ENCODE peak calls at places on chromosomes 13 and 19, in five cellular contexts. M, Y, E, Q and R are unnamed samples.

GRCh38 chr19:6819323-6819722 is 46.8 kb downstream of the VAV1 start:
- DNase-seq in M (no peak), Y (no peak), E (no peak), Q (no peak), R (no peak)

GRCh38 chr13:49112782-49113525 is 107.2 kb upstream of the MLNR start:
- DNase-seq in M (peak), Y (peak), E (no peak), Q (no peak), R (peak)

GRCh38 chr19:47573076-47574026 is at the start of gene ZNF541:
- DNase-seq in M (no peak), Y (no peak), E (no peak), Q (peak), R (no peak)

GRCh38 chr19:9848060-9848459 is 12.9 kb downstream of the PIN1 start:
- DNase-seq in M (no peak), Y (no peak), E (peak), Q (no peak), R (peak)

GRCh38 chr19:11378319-11379189 is 4.1 kb downstream of the SWSAP1 start:
- DNase-seq in M (peak), Y (peak), E (peak), Q (peak), R (peak)

GRCh38 chr19:2289714-2290435 is 7.9 kb upstream of the PEAK3 start:
- DNase-seq in M (no peak), Y (no peak), E (no peak), Q (peak), R (no peak)

GRCh38 chr13:97913206-97913605 is 40.3 kb upstream of the IPO5 start:
- DNase-seq in M (no peak), Y (no peak), E (no peak), Q (no peak), R (no peak)

GRCh38 chr19:3253270-3253669 is 28.8 kb downstream of the CELF5 start:
- DNase-seq in M (no peak), Y (no peak), E (no peak), Q (no peak), R (no peak)

GRCh38 chr13:109241160-109241559 is 545.2 kb downstream of the IRS2 start:
- DNase-seq in M (no peak), Y (no peak), E (no peak), Q (no peak), R (no peak)

GRCh38 chr13:44305845-44306244 is 67.8 kb upstream of the SERP2 start:
- DNase-seq in M (peak), Y (peak), E (no peak), Q (no peak), R (no peak)

GRCh38 chr19:531009-531752 is 379 bp upstream of the CDC34 start:
- DNase-seq in M (peak), Y (peak), E (peak), Q (peak), R (peak)

GRCh38 chr13:48318714-48319457 is 15.3 kb downstream of the RB1 start:
- DNase-seq in M (no peak), Y (no peak), E (no peak), Q (peak), R (no peak)

GRCh38 chr19:5225486-5226345 is 114.9 kb downstream of the PTPRS start:
- DNase-seq in M (peak), Y (no peak), E (peak), Q (peak), R (peak)

GRCh38 chr13:48500652-48501197 is 32.2 kb downstream of the RCBTB2 start:
- DNase-seq in M (no peak), Y (peak), E (no peak), Q (peak), R (no peak)

GRCh38 chr19:56884481-56884880 is 44.0 kb upstream of the PEG3 start:
- DNase-seq in M (no peak), Y (no peak), E (no peak), Q (peak), R (no peak)

GRCh38 chr13:98478134-98479129 is 98.5 kb downstream of the STK24 start:
- DNase-seq in M (peak), Y (peak), E (no peak), Q (no peak), R (peak)

GRCh38 chr19:16496613-16496983 is 404 bp downstream of the C19orf44 start:
- DNase-seq in M (no peak), Y (no peak), E (peak), Q (peak), R (no peak)

GRCh38 chr13:23450340-23451046 is 17.0 kb upstream of the SACS start:
- DNase-seq in M (no peak), Y (no peak), E (no peak), Q (no peak), R (no peak)

GRCh38 chr19:38049105-38049649 is 142.2 kb downstream of the SIPA1L3 start:
- DNase-seq in M (no peak), Y (peak), E (no peak), Q (no peak), R (no peak)

DNA sequence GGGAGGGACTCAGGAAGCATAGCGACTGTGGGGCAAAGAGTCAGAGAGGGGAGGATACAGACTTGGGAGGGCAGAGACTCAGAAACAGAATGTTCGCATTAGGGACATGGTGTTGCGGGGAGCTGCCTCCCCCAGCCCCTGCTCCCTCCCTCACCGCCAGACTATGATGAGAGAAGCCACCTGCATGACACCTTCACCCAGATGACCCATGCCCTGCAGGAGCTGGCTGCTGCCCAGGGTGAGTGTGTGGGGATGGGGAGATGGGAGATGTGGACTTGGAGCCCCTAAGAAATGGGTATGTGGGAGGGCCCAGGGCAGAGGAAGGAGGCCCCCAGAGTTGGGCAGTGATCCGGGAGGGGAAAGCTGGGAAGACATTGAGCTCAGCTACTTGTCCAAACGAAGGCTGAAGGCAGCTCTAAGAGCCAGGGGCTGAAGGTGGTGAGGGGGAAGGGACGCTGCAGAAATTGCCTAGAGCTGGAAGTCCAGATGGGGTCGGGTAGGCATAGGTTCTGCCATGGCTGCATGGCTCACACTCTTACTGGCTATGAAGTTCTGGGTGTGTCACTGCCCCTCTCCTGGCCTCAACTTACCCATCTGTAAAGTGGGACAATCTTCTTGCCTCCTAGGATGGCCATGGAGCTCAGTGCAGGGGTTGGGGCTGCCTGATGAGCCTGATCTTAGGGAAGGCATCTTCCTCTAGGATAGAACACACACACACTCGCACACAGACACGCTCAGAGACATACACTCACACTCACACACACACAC is 1.4 kb downstream of the SPACA6 start:
- DNase-seq in M (no peak), Y (no peak), E (no peak), Q (no peak), R (no peak)
- H2BK12ac ChIP-seq in M (no peak), Y (no peak), E (no peak), Q (no peak), R (no peak)

DNA sequence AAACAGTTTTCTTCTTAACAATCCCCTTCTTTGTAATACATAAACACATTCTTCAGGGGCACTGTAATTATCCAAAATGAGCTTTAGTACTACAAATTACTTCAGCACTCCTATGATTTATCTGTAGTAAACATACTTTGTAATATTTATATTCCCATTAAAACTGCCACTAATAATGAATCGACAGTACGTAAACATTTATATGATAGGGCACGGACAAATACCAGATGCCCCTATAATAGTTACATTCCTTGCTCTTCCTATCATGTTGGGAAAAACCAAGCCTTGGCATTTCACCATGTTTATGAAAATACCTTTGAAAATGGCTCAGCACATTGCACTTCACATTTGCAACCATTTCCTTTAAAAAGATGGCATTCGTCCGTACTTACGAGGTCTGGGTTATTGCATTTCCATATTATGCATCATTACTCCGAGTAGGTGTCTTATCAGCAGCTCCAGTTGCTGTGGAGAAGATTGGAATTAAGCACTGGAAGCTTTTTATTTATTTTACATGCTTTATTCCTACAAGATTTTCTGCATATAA is 1043.4 kb downstream of the DIAPH3 start:
- DNase-seq in M (no peak), Y (peak), E (no peak), Q (no peak), R (no peak)
- H3K18ac ChIP-seq in M (no peak), Y (no peak), E (no peak), Q (no peak), R (no peak)

GRCh38 chr13:84263354-84264069 is 381.2 kb upstream of the SLITRK1 start:
- DNase-seq in M (no peak), Y (no peak), E (no peak), Q (no peak), R (no peak)
- H2BK12ac ChIP-seq in M (no peak), Y (no peak), E (no peak), Q (no peak), R (no peak)

DNA sequence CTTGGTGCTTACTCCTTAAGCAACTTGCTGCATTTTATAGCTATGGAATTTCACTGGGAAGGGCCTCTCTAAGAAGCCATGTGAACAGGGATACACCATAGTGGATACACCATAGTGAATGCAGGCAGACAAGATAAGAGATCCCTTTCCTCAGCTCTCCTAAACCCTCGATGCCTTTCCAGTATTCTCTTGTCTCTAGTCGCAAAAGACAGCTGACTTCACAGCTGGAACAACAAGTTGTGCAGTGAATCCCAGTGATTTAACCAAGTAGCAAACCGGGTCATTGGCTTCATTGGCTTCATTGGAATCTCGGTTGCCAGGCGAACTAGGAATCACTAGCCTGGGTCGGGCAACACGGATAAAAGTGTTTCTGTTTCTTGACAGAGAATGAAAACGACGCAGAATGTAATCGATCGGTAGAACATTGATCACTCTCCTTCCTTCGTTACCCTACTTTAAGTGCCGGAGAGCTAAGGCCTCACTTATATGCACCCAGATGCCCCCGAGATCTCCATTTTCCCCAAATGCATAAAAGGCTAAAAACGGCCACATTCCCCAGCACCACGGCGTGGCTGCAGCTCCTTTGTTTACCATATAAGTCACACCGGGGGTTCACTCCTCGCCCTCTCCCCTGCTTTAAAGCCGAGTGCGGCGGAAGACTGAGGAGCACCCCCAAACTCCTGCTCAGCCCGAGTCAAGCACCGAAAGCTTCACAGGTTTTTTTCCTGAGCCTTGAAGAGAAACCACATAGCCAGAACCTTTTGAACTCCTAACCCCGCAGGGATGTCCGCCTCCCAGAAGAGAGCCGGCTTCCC is 674 bp downstream of the TRPC4 start:
- DNase-seq in M (peak), Y (peak), E (peak), Q (peak), R (peak)
- H3K18ac ChIP-seq in M (peak), Y (peak), E (peak), Q (no peak), R (no peak)

GRCh38 chr19:41570179-41570578 is 5.8 kb upstream of the CEACAM21 start:
- DNase-seq in M (no peak), Y (no peak), E (no peak), Q (no peak), R (no peak)
- H2BK12ac ChIP-seq in M (no peak), Y (no peak), E (no peak), Q (no peak), R (no peak)

GRCh38 chr13:42272115-42272756 is at the start of gene AKAP11:
- DNase-seq in M (no peak), Y (peak), E (peak), Q (peak), R (no peak)
- H3K18ac ChIP-seq in M (peak), Y (peak), E (peak), Q (peak), R (peak)